ENCODE peak calls at places on chromosomes 13 and 19, in ten cellular contexts. Z is mammary epithelial cell; O is fibroblast of the aortic adventitia; T is AG04449; D is CD4-positive, alpha-beta T cell; K is AG09319; H is CD8-positive, alpha-beta T cell; U is fibroblast of pulmonary artery; Q is neural progenitor cell; V is dorsolateral prefrontal cortex. I is an unnamed sample.

GRCh38 chr13:48356750-48357149 is 53.2 kb downstream of the RB1 start:
- DNase-seq in V (no peak), H (no peak), Q (no peak), T (no peak), Z (no peak), D (no peak), K (no peak), O (no peak), U (no peak), I (no peak)

GRCh38 chr13:41308241-41308640 is 2.8 kb upstream of the NAA16 start:
- DNase-seq in H (no peak), Q (no peak), V (no peak), D (no peak), T (no peak), O (no peak), Z (no peak), K (no peak), U (no peak), I (no peak)

GRCh38 chr19:14271830-14272229 is 65.9 kb upstream of the ADGRL1 start:
- DNase-seq in U (no peak), K (no peak), V (no peak), D (no peak), Q (peak), T (no peak), H (no peak), Z (no peak), O (no peak), I (no peak)

GRCh38 chr13:49701481-49701880 is 10.2 kb upstream of the EBPL start:
- DNase-seq in D (no peak), Z (no peak), Q (no peak), V (no peak), K (no peak), O (no peak), H (no peak), T (no peak), U (no peak), I (no peak)

GRCh38 chr13:92535222-92536006 is 691.2 kb upstream of the GPC6 start:
- DNase-seq in Q (no peak), Z (no peak), U (no peak), D (no peak), K (no peak), T (no peak), H (no peak), O (no peak), V (no peak), I (no peak)

GRCh38 chr13:71260246-71260645 is 606.8 kb downstream of the DACH1 start:
- DNase-seq in D (no peak), Z (no peak), H (no peak), K (no peak), O (no peak), U (peak), Q (no peak), T (no peak), V (no peak), I (no peak)

GRCh38 chr13:57582032-57582431 is 49.5 kb upstream of the PCDH17 start:
- DNase-seq in V (no peak), Z (no peak), T (no peak), K (no peak), H (no peak), O (no peak), U (no peak), Q (peak), D (no peak), I (no peak)

GRCh38 chr13:27952931-27953670 is 16.0 kb downstream of the CDX2 start:
- DNase-seq in K (no peak), T (no peak), V (no peak), O (no peak), U (no peak), D (no peak), H (no peak), Z (no peak), Q (peak), I (no peak)

GRCh38 chr19:44757057-44757734 is 8.7 kb downstream of the BCL3 start:
- DNase-seq in U (peak), V (no peak), O (peak), Q (peak), H (no peak), D (no peak), Z (no peak), K (no peak), T (no peak), I (peak)

GRCh38 chr19:38155453-38155852 is 68.6 kb downstream of the DPF1 start:
- DNase-seq in K (no peak), D (no peak), H (no peak), Q (peak), Z (peak), V (no peak), O (peak), T (no peak), U (peak), I (peak)

GRCh38 chr19:55490478-55491436 is 2.5 kb downstream of the SSC5D start:
- DNase-seq in K (no peak), O (peak), U (no peak), Q (no peak), D (no peak), Z (no peak), H (no peak), V (no peak), T (no peak), I (peak)

GRCh38 chr13:37175996-37176395 is 70.5 kb upstream of the CSNK1A1L start:
- DNase-seq in T (peak), V (no peak), O (peak), U (peak), Q (no peak), H (no peak), D (no peak), Z (peak), K (peak), I (peak)

GRCh38 chr13:40992678-40993077 is 26.4 kb downstream of the ELF1 start:
- DNase-seq in T (no peak), Q (no peak), Z (no peak), V (no peak), O (peak), H (no peak), K (no peak), U (no peak), D (no peak), I (no peak)

GRCh38 chr13:28529836-28530235 is 34.9 kb upstream of the FLT1 start:
- DNase-seq in H (no peak), V (no peak), K (no peak), O (no peak), U (no peak), Z (no peak), T (no peak), Q (no peak), D (no peak), I (no peak)

GRCh38 chr19:9945319-9945966 is 9.1 kb upstream of the OLFM2 start:
- DNase-seq in O (peak), Z (peak), V (peak), U (peak), T (peak), D (no peak), K (peak), Q (peak), H (no peak), I (peak)

GRCh38 chr13:100573121-100573520 is 15.5 kb downstream of the GGACT start:
- DNase-seq in Q (peak), K (peak), U (peak), D (peak), O (peak), V (peak), H (peak), Z (peak), T (peak), I (peak)

GRCh38 chr19:55640043-55640576 is 692 bp upstream of the ZNF580 start:
- DNase-seq in U (peak), K (no peak), Q (peak), Z (peak), H (peak), O (peak), D (peak), T (no peak), V (peak), I (peak)

GRCh38 chr13:31234729-31235128 is 35.0 kb downstream of the B3GLCT start:
- DNase-seq in K (no peak), O (no peak), Q (no peak), U (peak), H (no peak), T (no peak), D (no peak), V (no peak), Z (no peak), I (no peak)
- TF ChIP-seq CTCF in K (peak), O (peak), Q (peak), U (peak), H (no peak), T (peak), D (no peak), V (no peak), Z (peak), I (peak)

GRCh38 chr19:47848871-47849473 is 10.1 kb upstream of the TPRX2 start:
- DNase-seq in V (no peak), D (peak), H (peak), U (peak), T (no peak), Q (peak), Z (no peak), K (no peak), O (no peak), I (peak)
- TF ChIP-seq CTCF in V (no peak), D (peak), H (peak), U (peak), T (peak), Q (peak), Z (no peak), K (peak), O (peak), I (peak)

GRCh38 chr19:57907394-57907793 is 9.0 kb downstream of the ZNF417 start:
- DNase-seq in Z (no peak), V (no peak), D (no peak), T (no peak), K (no peak), O (no peak), U (no peak), H (no peak), Q (no peak), I (no peak)

GRCh38 chr19:57905258-57905657 is 11.1 kb downstream of the ZNF417 start:
- DNase-seq in V (no peak), H (no peak), D (no peak), O (no peak), K (no peak), T (no peak), Z (no peak), U (no peak), Q (no peak), I (no peak)

DNA sequence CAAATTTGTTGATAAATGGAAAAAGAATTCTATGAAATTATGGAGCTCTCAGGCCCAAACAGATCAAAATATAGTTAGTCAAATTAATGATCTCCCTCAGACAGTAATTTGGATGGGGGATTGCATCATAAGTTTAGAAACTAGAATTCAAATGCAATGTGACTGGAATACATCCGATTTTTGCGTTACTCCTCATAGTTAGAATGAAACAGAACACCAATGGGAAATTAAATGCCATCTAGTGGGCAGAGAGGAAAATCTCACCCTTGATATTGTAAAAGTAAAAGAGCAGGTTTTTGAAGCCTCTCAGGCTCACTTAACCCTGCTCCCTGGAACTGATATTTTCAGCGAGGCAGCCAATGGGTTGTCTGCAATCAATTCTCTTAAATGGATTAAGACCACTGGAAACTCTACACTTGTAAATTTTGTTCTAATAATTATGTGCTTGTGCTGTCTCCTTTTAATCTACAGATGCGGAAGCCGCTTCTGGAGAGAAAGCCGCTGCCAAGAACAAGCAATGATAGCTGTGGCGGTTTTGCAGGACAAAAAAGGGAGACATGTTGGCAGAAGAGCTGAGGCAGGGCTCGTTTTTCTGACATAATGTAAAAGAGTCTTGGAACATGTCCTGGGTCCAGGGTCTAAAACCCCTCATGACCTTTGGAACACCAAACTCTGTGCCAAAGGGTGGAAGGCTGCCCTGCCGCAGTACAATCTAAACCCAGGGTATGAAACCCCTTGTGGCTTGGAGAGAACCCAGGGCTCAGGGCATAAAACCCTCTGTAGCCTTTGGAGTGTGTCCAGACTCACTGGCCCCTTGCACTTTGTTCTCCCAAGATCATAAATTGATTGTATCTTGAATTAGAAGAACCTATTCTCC is 12.9 kb downstream of the ZNF417 start:
- DNase-seq in T (peak), H (no peak), U (peak), K (no peak), Z (peak), Q (peak), V (no peak), D (no peak), O (peak), I (peak)
- TF ChIP-seq CTCF in T (peak), H (peak), U (peak), K (peak), Z (peak), Q (peak), V (peak), D (peak), O (peak), I (peak)

GRCh38 chr19:8511573-8512101 is 2.3 kb downstream of the ZNF414 start:
- DNase-seq in Q (no peak), Z (no peak), H (no peak), O (no peak), U (no peak), T (no peak), K (no peak), D (no peak), V (no peak), I (no peak)
- TF ChIP-seq CTCF in Q (peak), Z (no peak), H (no peak), O (no peak), U (no peak), T (no peak), K (no peak), D (no peak), V (no peak), I (no peak)

DNA sequence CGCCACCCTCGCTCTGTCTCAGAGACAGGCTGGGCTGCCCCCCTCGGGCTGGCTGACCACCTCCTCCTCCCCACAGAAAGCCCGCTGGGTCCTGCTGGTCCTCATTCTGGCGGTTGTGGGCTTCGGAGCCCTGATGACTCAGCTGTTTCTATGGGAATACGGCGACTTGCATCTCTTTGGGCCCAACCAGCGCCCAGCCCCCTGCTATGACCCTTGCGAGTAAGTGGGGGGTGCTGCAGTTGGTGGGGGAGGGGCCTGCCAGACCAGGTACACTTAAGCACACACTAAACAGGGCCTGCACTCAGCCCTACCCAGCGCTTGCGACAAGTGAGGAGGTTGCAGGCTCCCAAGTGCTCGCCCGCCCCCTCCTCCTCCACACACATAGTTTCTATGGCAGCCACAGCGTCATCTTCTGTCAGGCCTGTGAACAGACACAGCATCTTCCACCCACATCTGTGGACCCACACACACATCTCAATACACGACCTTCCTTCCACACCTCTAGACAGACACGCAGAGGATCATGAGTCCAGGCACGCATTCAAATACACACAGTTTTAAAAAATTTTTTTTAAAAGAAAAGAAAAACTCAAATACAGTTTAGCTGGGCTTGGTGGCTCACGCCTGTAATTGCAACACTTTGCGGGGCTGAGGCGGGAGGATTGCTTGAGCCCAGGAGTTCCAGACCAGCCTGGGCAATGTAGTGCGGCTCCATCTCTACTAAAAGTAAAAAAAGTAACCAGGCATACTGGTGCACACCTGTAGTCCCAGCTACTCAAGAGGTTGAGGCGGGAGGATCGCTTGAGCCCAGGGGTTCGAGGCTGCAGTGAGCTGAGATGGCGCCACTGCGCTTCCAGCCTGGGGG is 18.4 kb downstream of the PLD3 start:
- DNase-seq in Q (peak), Z (no peak), U (peak), K (no peak), D (no peak), V (peak), T (no peak), H (no peak), O (no peak), I (peak)
- TF ChIP-seq CTCF in Q (peak), Z (no peak), U (no peak), K (no peak), D (no peak), V (no peak), T (no peak), H (no peak), O (no peak), I (no peak)

GRCh38 chr19:40862785-40863184 is 12.5 kb upstream of the CYP2A6 start:
- DNase-seq in V (no peak), K (peak), Q (no peak), T (peak), O (no peak), Z (no peak), U (peak), H (no peak), D (no peak), I (no peak)

GRCh38 chr19:40858109-40858508 is 7.9 kb upstream of the CYP2A6 start:
- DNase-seq in D (no peak), Q (no peak), H (no peak), T (no peak), K (no peak), V (no peak), Z (no peak), U (no peak), O (no peak), I (no peak)

GRCh38 chr19:40867701-40868100 is 14.3 kb downstream of the CYP2A7 start:
- DNase-seq in K (no peak), O (no peak), V (no peak), D (no peak), U (no peak), H (no peak), T (no peak), Q (no peak), Z (no peak), I (no peak)

GRCh38 chr19:40862333-40862732 is 12.1 kb upstream of the CYP2A6 start:
- DNase-seq in V (no peak), O (no peak), Q (no peak), Z (no peak), K (no peak), U (no peak), D (no peak), H (no peak), T (no peak), I (no peak)
- TF ChIP-seq CTCF in V (no peak), O (no peak), Q (no peak), Z (no peak), K (no peak), U (no peak), D (no peak), H (no peak), T (no peak), I (no peak)